ENCODE peak calls at places on chromosomes 11 and 22, in nine cellular contexts. H, C, Y, P, L, S, T, N and O are unnamed samples.
A peak's percentile ranks its signal among the peaks of the same experiment; 100 is the strongest.

GRCh38 chr11:83158965-83159900 is 2.3 kb downstream of the PCF11 start:
- DNase-seq in H (no peak), C (no peak), Y (no peak), P (no peak), L (no peak), S (no peak), T (no peak), N (no peak), O (no peak)

GRCh38 chr22:24205438-24206189 is 24.3 kb downstream of the SUSD2 start:
- DNase-seq in H (no peak), C (no peak), Y (no peak), P (no peak), L (peak; percentile 61), S (no peak), T (peak; percentile 7), N (no peak), O (no peak)

GRCh38 chr22:43151251-43152000 is at the start of gene TSPO:
- DNase-seq in H (peak; percentile 56), C (peak; percentile 78), Y (peak; percentile 48), P (peak; percentile 70), L (peak; percentile 40), S (peak; percentile 52), T (no peak), N (peak; percentile 19), O (peak; percentile 45)

GRCh38 chr22:46736705-46737104 is 1.3 kb downstream of the CERK start:
- DNase-seq in H (no peak), C (no peak), Y (no peak), P (no peak), L (no peak), S (no peak), T (no peak), N (no peak), O (no peak)

GRCh38 chr11:2477254-2477653 is 32.4 kb downstream of the KCNQ1 start:
- DNase-seq in H (no peak), C (no peak), Y (no peak), P (no peak), L (no peak), S (no peak), T (no peak), N (no peak), O (no peak)

GRCh38 chr11:33716236-33716635 is 15.6 kb upstream of the C11orf91 start:
- DNase-seq in H (no peak), C (no peak), Y (no peak), P (no peak), L (peak; percentile 86), S (no peak), T (peak; percentile 39), N (no peak), O (peak; percentile 41)

GRCh38 chr11:2940166-2940929 is 11.1 kb upstream of the PHLDA2 start:
- DNase-seq in H (no peak), C (no peak), Y (no peak), P (no peak), L (peak; percentile 75), S (no peak), T (no peak), N (no peak), O (no peak)

GRCh38 chr11:36086366-36086765 is 142.5 kb downstream of the LDLRAD3 start:
- DNase-seq in H (no peak), C (no peak), Y (no peak), P (no peak), L (no peak), S (no peak), T (no peak), N (no peak), O (no peak)

GRCh38 chr11:46176421-46176820 is 55.2 kb upstream of the PHF21A start:
- DNase-seq in H (no peak), C (no peak), Y (no peak), P (no peak), L (no peak), S (no peak), T (no peak), N (no peak), O (no peak)

GRCh38 chr22:31199187-31199586 is 12.9 kb upstream of the LIMK2 start:
- DNase-seq in H (no peak), C (no peak), Y (no peak), P (no peak), L (no peak), S (no peak), T (no peak), N (no peak), O (peak; percentile 6)

GRCh38 chr11:114077482-114078305 is 18.2 kb downstream of the ZBTB16 start:
- DNase-seq in H (peak; percentile 29), C (no peak), Y (peak; percentile 27), P (no peak), L (no peak), S (no peak), T (no peak), N (no peak), O (no peak)

GRCh38 chr11:35398881-35399280 is 20.5 kb downstream of the SLC1A2 start:
- DNase-seq in H (no peak), C (no peak), Y (no peak), P (no peak), L (no peak), S (no peak), T (no peak), N (peak; percentile 19), O (no peak)

GRCh38 chr11:69218271-69218682 is 62.5 kb downstream of the SMIM38 start:
- DNase-seq in H (no peak), C (no peak), Y (no peak), P (no peak), L (no peak), S (no peak), T (no peak), N (peak; percentile 15), O (no peak)

GRCh38 chr11:85867751-85868150 is 12.6 kb downstream of the CCDC83 start:
- DNase-seq in H (no peak), C (no peak), Y (no peak), P (no peak), L (no peak), S (no peak), T (no peak), N (peak; percentile 57), O (no peak)

GRCh38 chr11:44782478-44782877 is 55.7 kb downstream of the TSPAN18 start:
- DNase-seq in H (no peak), C (no peak), Y (no peak), P (no peak), L (no peak), S (no peak), T (no peak), N (no peak), O (no peak)

GRCh38 chr22:32596471-32596870 is 121.9 kb downstream of the FBXO7 start:
- DNase-seq in H (no peak), C (no peak), Y (no peak), P (no peak), L (peak; percentile 22), S (no peak), T (no peak), N (no peak), O (no peak)

GRCh38 chr11:60195923-60196368 is 13.1 kb upstream of the MS4A6A start:
- DNase-seq in H (no peak), C (no peak), Y (no peak), P (no peak), L (no peak), S (no peak), T (no peak), N (no peak), O (no peak)

GRCh38 chr22:24728790-24729637 is 45.5 kb downstream of the PIWIL3 start:
- DNase-seq in H (no peak), C (no peak), Y (no peak), P (no peak), L (no peak), S (peak; percentile 43), T (peak; percentile 74), N (peak; percentile 74), O (no peak)

GRCh38 chr11:86172894-86173293 is 71.7 kb upstream of the EED start:
- DNase-seq in H (no peak), C (no peak), Y (no peak), P (no peak), L (no peak), S (no peak), T (no peak), N (peak; percentile 55), O (peak; percentile 73)

GRCh38 chr11:46504817-46505613 is 88.8 kb downstream of the AMBRA1 start:
- DNase-seq in H (no peak), C (no peak), Y (no peak), P (no peak), L (no peak), S (no peak), T (no peak), N (peak; percentile 97), O (no peak)

GRCh38 chr22:49929553-49929979 is 11.1 kb downstream of the CRELD2 start:
- DNase-seq in H (peak; percentile 74), C (peak; percentile 82), Y (peak; percentile 75), P (peak; percentile 46), L (peak; percentile 56), S (peak; percentile 95), T (peak; percentile 28), N (no peak), O (peak; percentile 61)

GRCh38 chr11:116844722-116845121 is 7.3 kb upstream of the APOA1 start:
- DNase-seq in H (no peak), C (no peak), Y (no peak), P (no peak), L (no peak), S (no peak), T (no peak), N (no peak), O (no peak)

GRCh38 chr11:68552542-68552941 is 92.0 kb downstream of the PPP6R3 start:
- DNase-seq in H (no peak), C (no peak), Y (no peak), P (no peak), L (no peak), S (no peak), T (peak; percentile 66), N (no peak), O (no peak)

GRCh38 chr11:2271077-2271326 is 614 bp upstream of the ASCL2 start:
- DNase-seq in H (no peak), C (no peak), Y (no peak), P (no peak), L (no peak), S (no peak), T (no peak), N (no peak), O (no peak)

GRCh38 chr22:37336474-37337028 is 54.2 kb downstream of the CYTH4 start:
- DNase-seq in H (no peak), C (peak; percentile 31), Y (no peak), P (no peak), L (no peak), S (no peak), T (no peak), N (no peak), O (no peak)

GRCh38 chr11:102680945-102681344 is 24.6 kb downstream of the MMP27 start:
- DNase-seq in H (no peak), C (no peak), Y (no peak), P (peak; percentile 43), L (peak; percentile 36), S (no peak), T (no peak), N (no peak), O (no peak)

GRCh38 chr11:57735655-57736298 is 5.5 kb upstream of the SELENOH start:
- DNase-seq in H (no peak), C (no peak), Y (no peak), P (no peak), L (no peak), S (no peak), T (no peak), N (no peak), O (no peak)

GRCh38 chr22:42134033-42135020 is 3.7 kb upstream of the CYP2D6 start:
- DNase-seq in H (no peak), C (no peak), Y (no peak), P (no peak), L (no peak), S (no peak), T (no peak), N (no peak), O (no peak)

GRCh38 chr11:62980133-62980760 is 4.5 kb downstream of the SLC22A6 start:
- DNase-seq in H (no peak), C (no peak), Y (no peak), P (no peak), L (peak; percentile 34), S (no peak), T (no peak), N (peak; percentile 3), O (no peak)

GRCh38 chr11:14445542-14446530 is 53.8 kb downstream of the COPB1 start:
- DNase-seq in H (no peak), C (no peak), Y (no peak), P (no peak), L (no peak), S (no peak), T (peak; percentile 26), N (peak; percentile 52), O (no peak)

GRCh38 chr22:33971561-33971961 is 51.3 kb upstream of the LARGE1 start:
- DNase-seq in H (no peak), C (no peak), Y (no peak), P (no peak), L (no peak), S (no peak), T (no peak), N (no peak), O (no peak)